ENCODE peak calls at places on chromosomes 16 and 17, in nine cellular contexts. P is uterus; A is PC-3; I is effector memory CD4-positive, alpha-beta T cell; F is heart left ventricle; H is HCT116; T is stomach; O is ascending aorta; K is A673. J is an unnamed sample. For H3K4me1 and H3K36me3, the result is how much of the 10 kb centered on the place peaks cover.

GRCh38 chr17:63701477-63702222 is 1.7 kb upstream of the LIMD2 start:
- DNase-seq in F (peak), K (no peak), H (no peak), O (peak), I (peak), P (no peak), A (no peak), T (peak), J (peak)

GRCh38 chr17:51346218-51346982 is 86.1 kb downstream of the UTP18 start:
- DNase-seq in I (no peak), T (no peak), O (no peak), K (no peak), P (no peak), H (no peak), F (no peak), A (no peak), J (no peak)

GRCh38 chr17:962166-962565 is 17.4 kb downstream of the NXN start:
- DNase-seq in P (no peak), I (no peak), O (no peak), A (no peak), H (no peak), T (no peak), K (no peak), F (no peak), J (no peak)

GRCh38 chr16:48810436-48810802 is 200.4 kb upstream of the N4BP1 start:
- DNase-seq in P (no peak), A (no peak), F (no peak), T (no peak), I (no peak), O (no peak), K (no peak), H (no peak), J (no peak)

GRCh38 chr16:27237229-27238015 is 31.1 kb downstream of the NSMCE1 start:
- DNase-seq in F (no peak), T (peak), I (peak), K (peak), H (no peak), A (no peak), O (no peak), P (peak), J (peak)

GRCh38 chr16:66521951-66522771 is 27.8 kb downstream of the TK2 start:
- DNase-seq in O (no peak), H (peak), K (no peak), F (peak), P (no peak), A (peak), I (peak), T (peak), J (peak)

GRCh38 chr17:65191805-65192740 is 54.9 kb downstream of the RGS9 start:
- DNase-seq in H (peak), F (no peak), T (no peak), I (no peak), O (no peak), K (peak), A (peak), P (no peak), J (no peak)

GRCh38 chr17:64477849-64478248 is 19.0 kb downstream of the POLG2 start:
- DNase-seq in H (no peak), O (no peak), T (no peak), K (no peak), P (no peak), A (no peak), I (no peak), F (no peak), J (no peak)

GRCh38 chr17:50459081-50459676 is 9.5 kb downstream of the CHAD start:
- DNase-seq in P (no peak), F (no peak), T (no peak), K (no peak), I (no peak), O (no peak), A (peak), H (peak), J (no peak)

GRCh38 chr17:81715872-81716673 is 4.0 kb downstream of the SLC25A10 start:
- DNase-seq in O (no peak), H (no peak), K (no peak), I (no peak), A (no peak), P (no peak), T (no peak), F (no peak), J (no peak)

GRCh38 chr17:8692916-8693315 is 51.7 kb downstream of the CCDC42 start:
- DNase-seq in O (no peak), K (no peak), A (peak), F (no peak), P (no peak), I (no peak), T (no peak), H (no peak), J (no peak)

GRCh38 chr16:48676836-48677235 is 66.9 kb upstream of the N4BP1 start:
- DNase-seq in H (no peak), O (no peak), I (no peak), T (no peak), K (peak), F (no peak), A (peak), P (no peak), J (no peak)

GRCh38 chr17:29291163-29291752 is 2.7 kb downstream of the NUFIP2 start:
- DNase-seq in K (peak), I (no peak), P (no peak), O (no peak), F (no peak), T (no peak), H (peak), A (peak), J (peak)

GRCh38 chr16:58110590-58111330 is 18.4 kb downstream of the CFAP20 start:
- DNase-seq in K (peak), H (no peak), T (peak), P (no peak), O (no peak), A (no peak), F (no peak), I (no peak), J (no peak)

GRCh38 chr16:54098247-54098646 is 188.3 kb downstream of the IRX3 start:
- DNase-seq in K (no peak), T (no peak), F (no peak), I (no peak), A (no peak), P (no peak), O (no peak), H (no peak), J (no peak)

GRCh38 chr17:48293319-48294192 is 136.5 kb downstream of the SKAP1 start:
- DNase-seq in O (no peak), K (no peak), P (no peak), A (no peak), F (no peak), T (no peak), I (no peak), H (no peak), J (no peak)

GRCh38 chr16:12228607-12229499 is 252.3 kb downstream of the SNX29 start:
- DNase-seq in P (peak), T (no peak), K (peak), O (no peak), F (peak), I (no peak), A (peak), H (peak), J (peak)

GRCh38 chr17:55023626-55024025 is 55.1 kb downstream of the STXBP4 start:
- DNase-seq in P (no peak), K (no peak), A (no peak), T (no peak), I (no peak), H (no peak), F (no peak), O (no peak), J (no peak)

GRCh38 chr17:64403881-64404460 is 13.3 kb upstream of the PECAM1 start:
- DNase-seq in T (no peak), O (no peak), P (no peak), A (no peak), H (no peak), I (no peak), F (no peak), K (no peak), J (no peak)

GRCh38 chr17:68424861-68425260 is 32.4 kb downstream of the WIPI1 start:
- DNase-seq in O (no peak), F (no peak), K (no peak), I (no peak), H (no peak), A (peak), P (no peak), T (no peak), J (no peak)

GRCh38 chr16:70770291-70770967 is 30.5 kb downstream of the VAC14 start:
- DNase-seq in H (no peak), T (no peak), P (no peak), F (no peak), K (no peak), I (no peak), A (peak), O (no peak), J (no peak)

GRCh38 chr17:34314279-34314678 is 5.0 kb upstream of the CCL8 start:
- DNase-seq in H (no peak), I (no peak), T (no peak), O (peak), F (peak), K (no peak), P (peak), A (no peak), J (no peak)

GRCh38 chr16:397736-398332 is 835 bp downstream of the NME4 start:
- DNase-seq in O (peak), T (peak), P (peak), F (peak), I (no peak), H (peak), K (peak), A (peak), J (no peak)

GRCh38 chr17:54967621-54968258 is 714 bp downstream of the COX11 start:
- DNase-seq in K (peak), T (no peak), A (peak), H (peak), O (no peak), P (no peak), F (no peak), I (no peak), J (no peak)

GRCh38 chr17:49456172-49456965 is 38.7 kb upstream of the NGFR start:
- DNase-seq in K (peak), P (peak), O (no peak), T (no peak), F (no peak), A (peak), H (no peak), I (no peak), J (no peak)

GRCh38 chr17:19327039-19327776 is 35.3 kb downstream of the B9D1 start:
- DNase-seq in I (no peak), A (peak), H (peak), F (peak), T (no peak), P (peak), K (no peak), O (no peak), J (no peak)

GRCh38 chr16:89453662-89454321 is 36.6 kb downstream of the ANKRD11 start:
- DNase-seq in O (no peak), A (peak), T (peak), H (no peak), I (no peak), P (no peak), K (no peak), F (no peak), J (no peak)

GRCh38 chr17:34562387-34562786 is 17.0 kb upstream of the TMEM132E start:
- DNase-seq in F (no peak), I (no peak), O (no peak), A (no peak), P (no peak), T (no peak), K (no peak), H (no peak), J (no peak)

DNA sequence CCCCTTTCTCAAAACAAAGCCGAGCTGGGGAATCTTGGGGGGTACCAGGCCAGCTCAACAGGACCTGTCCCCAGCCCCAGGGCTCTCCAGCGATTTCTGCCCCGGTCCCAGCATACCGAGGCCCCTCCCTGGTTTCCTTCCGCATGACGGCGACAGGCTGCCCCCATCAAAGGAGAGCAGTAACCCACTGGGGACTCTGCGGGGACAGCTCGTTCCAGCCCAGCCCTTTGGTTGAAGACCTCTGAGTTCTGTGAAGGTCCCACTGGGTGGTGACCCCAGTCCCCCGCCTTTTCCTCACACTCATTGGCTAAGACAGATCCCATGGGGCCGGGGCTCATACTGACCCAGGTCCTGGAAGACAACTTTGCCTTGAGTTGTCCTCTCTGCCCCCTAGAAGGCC is 4.1 kb downstream of the SMTNL2 start:
- DNase-seq in O (no peak), K (no peak), T (no peak), F (no peak), I (no peak), P (no peak), H (no peak), A (no peak), J (no peak)
- H3K4me1 ChIP-seq in O (under half), K (under half), T (under half), F (under half), I (under half), P (under half), H (under half), A (under half), J (under half)

GRCh38 chr16:85905110-85906095 is 6.4 kb downstream of the IRF8 start:
- DNase-seq in K (no peak), H (no peak), P (no peak), I (no peak), T (no peak), O (no peak), F (no peak), A (no peak), J (no peak)
- H3K36me3 ChIP-seq in K (under half), H (under half), P (under half), I (under half), T (under half), O (under half), F (under half), A (under half), J (under half)

GRCh38 chr16:67965668-67966548 is 2.5 kb downstream of the SLC12A4 start:
- DNase-seq in O (peak), A (no peak), T (no peak), P (no peak), H (no peak), K (no peak), F (no peak), I (no peak), J (no peak)

GRCh38 chr16:67962135-67962534 is 6.3 kb downstream of the SLC12A4 start:
- DNase-seq in K (no peak), F (no peak), T (no peak), A (no peak), O (no peak), H (no peak), P (no peak), I (no peak), J (no peak)

GRCh38 chr16:67961551-67961957 is 6.9 kb downstream of the SLC12A4 start:
- DNase-seq in I (no peak), T (peak), K (no peak), O (no peak), P (no peak), H (no peak), F (peak), A (peak), J (no peak)

GRCh38 chr16:67964477-67965131 is 3.8 kb downstream of the SLC12A4 start:
- DNase-seq in K (no peak), P (no peak), T (no peak), O (peak), F (no peak), H (no peak), A (no peak), I (no peak), J (no peak)

GRCh38 chr16:67963325-67964321 is 4.8 kb downstream of the SLC12A4 start:
- DNase-seq in F (peak), T (peak), A (no peak), P (peak), K (no peak), O (no peak), H (no peak), I (no peak), J (no peak)
- H3K4me1 ChIP-seq in F (half or more), T (half or more), A (under half), P (under half), K (under half), O (half or more), H (under half), I (under half), J (under half)

GRCh38 chr17:75564195-75564594 is 23.4 kb upstream of the MYO15B start:
- DNase-seq in O (no peak), I (no peak), A (no peak), H (no peak), P (no peak), K (no peak), T (no peak), F (no peak), J (no peak)

GRCh38 chr17:75565066-75565465 is 22.5 kb upstream of the MYO15B start:
- DNase-seq in F (no peak), I (no peak), A (peak), P (no peak), T (no peak), K (no peak), O (no peak), H (no peak), J (no peak)

GRCh38 chr17:75566456-75567233 is 21.0 kb upstream of the MYO15B start:
- DNase-seq in T (no peak), K (no peak), P (no peak), I (no peak), F (no peak), O (no peak), H (no peak), A (no peak), J (no peak)

GRCh38 chr17:75563063-75563758 is 24.4 kb upstream of the MYO15B start:
- DNase-seq in O (no peak), H (no peak), T (no peak), F (no peak), K (no peak), I (no peak), A (no peak), P (no peak), J (no peak)

GRCh38 chr17:75565618-75566017 is 22.0 kb upstream of the MYO15B start:
- DNase-seq in H (no peak), T (no peak), A (no peak), K (no peak), O (no peak), I (no peak), P (no peak), F (no peak), J (no peak)
- H3K36me3 ChIP-seq in H (under half), T (half or more), A (under half), K (under half), O (under half), I (under half), P (under half), F (under half), J (under half)

GRCh38 chr17:57876866-57877237 is 27.0 kb upstream of the MRPS23 start:
- DNase-seq in F (no peak), T (no peak), I (no peak), K (no peak), A (no peak), O (no peak), H (no peak), P (no peak), J (no peak)

GRCh38 chr17:57875109-57876022 is 25.5 kb upstream of the MRPS23 start:
- DNase-seq in H (peak), T (peak), P (peak), A (peak), O (peak), I (no peak), K (peak), F (peak), J (no peak)

GRCh38 chr17:57874434-57875108 is 24.7 kb upstream of the MRPS23 start:
- DNase-seq in K (peak), H (no peak), T (no peak), O (peak), I (no peak), P (peak), A (no peak), F (peak), J (no peak)

GRCh38 chr17:57877803-57878202 is 28.0 kb upstream of the MRPS23 start:
- DNase-seq in T (no peak), H (no peak), I (no peak), F (no peak), P (no peak), O (no peak), A (no peak), K (no peak), J (no peak)

DNA sequence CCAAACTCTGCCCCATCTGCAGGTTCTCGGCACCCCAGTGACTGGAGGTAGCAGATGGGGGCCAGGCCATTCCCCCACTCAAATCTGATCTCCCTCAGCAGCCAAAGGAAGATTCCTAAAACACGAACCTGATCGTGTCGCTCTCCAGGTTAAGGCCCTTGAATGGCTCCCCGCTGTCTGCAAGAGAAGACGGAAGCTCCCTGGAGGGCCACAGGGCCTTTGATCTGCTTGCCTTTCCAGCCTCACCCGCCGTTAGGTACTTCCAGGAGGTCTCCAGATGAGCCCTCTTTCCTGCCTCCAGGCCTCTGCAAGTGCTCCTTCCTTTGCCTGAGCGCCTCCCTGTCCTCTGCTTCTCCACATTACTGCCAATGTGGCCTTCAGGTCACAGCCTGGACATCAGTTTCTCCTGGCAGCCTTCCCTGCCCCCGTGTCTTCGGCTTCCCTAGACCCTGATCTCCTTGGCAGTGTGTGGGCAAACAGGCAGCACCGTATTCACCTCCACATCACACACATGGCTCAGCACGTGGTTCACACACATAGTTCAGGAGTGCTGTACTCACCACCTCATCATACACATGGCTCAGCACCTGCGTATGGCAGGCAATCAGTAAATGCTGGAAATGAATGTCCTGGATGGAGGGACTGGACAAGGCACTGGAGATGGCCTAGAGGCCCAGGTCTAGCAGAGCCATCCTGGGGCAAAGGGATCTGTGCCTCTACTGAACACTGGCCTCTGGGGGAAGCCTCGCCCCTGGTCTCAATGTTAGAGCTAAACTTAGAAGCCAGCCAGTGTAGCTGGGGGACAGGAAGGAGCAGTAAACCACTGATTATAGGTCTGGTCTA is 26.4 kb upstream of the MRPS23 start:
- DNase-seq in K (no peak), P (no peak), T (no peak), I (no peak), F (no peak), A (peak), H (no peak), O (no peak), J (no peak)
- H3K4me1 ChIP-seq in K (half or more), P (under half), T (half or more), I (under half), F (half or more), A (half or more), H (half or more), O (half or more), J (under half)

DNA sequence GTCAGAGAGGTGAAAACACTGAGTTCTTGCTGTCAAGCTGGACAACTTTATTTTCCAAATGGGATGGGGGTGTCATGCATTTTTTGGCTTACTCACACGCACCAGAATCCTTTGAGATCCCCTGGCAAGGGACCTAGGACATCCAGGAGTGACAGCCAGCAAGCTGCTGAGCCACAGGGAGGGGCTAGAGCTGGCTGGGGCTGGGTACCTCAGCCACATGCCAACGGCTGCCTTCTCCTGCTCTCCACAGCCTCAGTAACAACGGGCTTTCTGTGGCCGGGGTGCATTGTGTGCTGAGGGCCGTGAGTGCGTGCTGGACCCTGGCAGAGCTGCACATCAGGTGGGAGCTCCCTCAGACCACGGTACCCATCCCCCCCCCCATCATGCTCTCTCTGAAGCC is 47.6 kb downstream of the NLRC5 start:
- DNase-seq in T (no peak), F (no peak), K (no peak), P (no peak), O (no peak), I (no peak), A (no peak), H (no peak), J (no peak)
- H3K36me3 ChIP-seq in T (under half), F (half or more), K (under half), P (under half), O (under half), I (half or more), A (under half), H (under half), J (half or more)

DNA sequence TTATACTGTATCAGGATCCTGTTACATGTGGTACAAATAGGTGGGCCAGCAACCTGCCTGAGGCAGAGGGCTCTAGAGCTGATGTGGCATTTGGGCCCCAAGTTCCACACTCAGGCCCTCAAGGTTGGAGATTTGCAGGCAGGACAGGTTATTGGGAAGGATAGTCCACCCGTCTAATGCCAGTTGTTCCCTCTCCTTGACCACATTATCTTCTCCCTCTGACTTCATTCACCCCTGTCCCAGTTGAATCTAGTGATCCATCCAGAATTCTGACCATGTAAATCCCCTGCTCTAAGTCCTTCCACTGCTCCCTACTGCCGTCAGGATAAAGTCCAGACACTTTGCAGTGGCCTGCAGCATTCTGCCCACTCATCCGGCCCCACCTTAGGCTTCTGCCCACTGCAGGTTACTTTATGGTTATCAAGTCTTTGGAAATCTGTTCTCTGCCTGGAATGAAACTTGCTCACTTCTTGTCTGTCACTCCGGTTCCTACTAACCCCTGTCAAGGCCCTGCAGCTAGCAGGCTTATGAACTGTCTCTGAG is 1.9 kb upstream of the NFATC3 start:
- DNase-seq in I (no peak), F (no peak), A (no peak), O (no peak), H (no peak), T (no peak), P (no peak), K (no peak), J (no peak)
- H3K4me1 ChIP-seq in I (half or more), F (half or more), A (under half), O (under half), H (under half), T (half or more), P (under half), K (under half), J (half or more)